ENCODE peak calls at places on chromosomes 7 and 10, in six cellular contexts. A is thyroid gland, E is breast epithelium, W is sigmoid colon, N is adrenal gland, Z is heart left ventricle. M is an unnamed sample.

GRCh38 chr7:101218236-101219130 is 518 bp downstream of the ZNHIT1 start:
- DNase-seq in W (peak; percentile 61), Z (no peak), E (no peak), A (peak; percentile 34), N (no peak), M (no peak)

GRCh38 chr10:65570143-65571010 is 1355.5 kb upstream of the LRRTM3 start:
- DNase-seq in Z (peak; percentile 47), N (no peak), W (no peak), E (no peak), A (peak; percentile 45), M (peak; percentile 76)

GRCh38 chr7:46317256-46317655 is 396.2 kb upstream of the IGFBP3 start:
- DNase-seq in W (no peak), A (no peak), Z (no peak), E (no peak), N (no peak), M (no peak)

GRCh38 chr10:4926400-4926799 is 36.8 kb upstream of the AKR1C1 start:
- DNase-seq in W (no peak), E (no peak), A (no peak), N (no peak), Z (no peak), M (no peak)

GRCh38 chr7:121373177-121373576 is 22.9 kb downstream of the FAM3C start:
- DNase-seq in E (no peak), Z (no peak), A (no peak), N (no peak), W (no peak), M (no peak)

GRCh38 chr10:124175701-124176100 is 82.3 kb upstream of the CHST15 start:
- DNase-seq in Z (no peak), A (no peak), E (no peak), N (no peak), W (no peak), M (no peak)

GRCh38 chr10:79562135-79562756 is 2.0 kb upstream of the SFTPA2 start:
- DNase-seq in Z (peak; percentile 68), W (no peak), N (peak; percentile 73), E (peak; percentile 75), A (peak; percentile 81), M (peak; percentile 83)

GRCh38 chr7:154996756-154997155 is 6.2 kb downstream of the PAXIP1 start:
- DNase-seq in N (no peak), W (no peak), Z (no peak), E (no peak), A (no peak), M (no peak)

GRCh38 chr10:114271779-114272167 is 32.7 kb downstream of the VWA2 start:
- DNase-seq in Z (peak; percentile 51), E (peak; percentile 44), A (no peak), N (peak; percentile 61), W (peak; percentile 82), M (no peak)

GRCh38 chr7:139876622-139877283 is 47.7 kb downstream of the TBXAS1 start:
- DNase-seq in W (no peak), Z (no peak), E (no peak), A (no peak), N (no peak), M (no peak)

GRCh38 chr10:103079946-103080345 is 113.1 kb downstream of the NT5C2 start:
- DNase-seq in E (no peak), A (no peak), W (no peak), Z (no peak), N (no peak), M (no peak)

GRCh38 chr10:93630609-93631320 is 18.4 kb downstream of the PDE6C start:
- DNase-seq in W (no peak), N (no peak), A (no peak), Z (no peak), E (no peak), M (no peak)

GRCh38 chr10:94103902-94104301 is 110.2 kb downstream of the PLCE1 start:
- DNase-seq in N (no peak), Z (no peak), E (no peak), W (no peak), A (no peak), M (no peak)

GRCh38 chr7:141754939-141755338 is 9.0 kb upstream of the TAS2R3 start:
- DNase-seq in N (no peak), W (no peak), A (no peak), Z (no peak), E (no peak), M (no peak)

GRCh38 chr10:100998991-100999741 is 442 bp upstream of the LZTS2 start:
- DNase-seq in N (peak; percentile 85), A (peak; percentile 82), W (peak; percentile 93), E (peak; percentile 86), Z (peak; percentile 90), M (peak; percentile 79)

GRCh38 chr7:45891462-45892402 is 3.4 kb downstream of the IGFBP1 start:
- DNase-seq in A (no peak), Z (no peak), N (no peak), E (no peak), W (no peak), M (no peak)

GRCh38 chr7:140478361-140479061 is 794 bp downstream of the MKRN1 start:
- DNase-seq in A (peak; percentile 38), E (peak; percentile 54), N (peak; percentile 52), Z (peak; percentile 45), W (peak; percentile 70), M (peak; percentile 36)

GRCh38 chr7:30406664-30407425 is 71.7 kb downstream of the NOD1 start:
- DNase-seq in A (no peak), Z (peak; percentile 38), E (no peak), W (no peak), N (no peak), M (no peak)

GRCh38 chr7:147014596-147014995 is 898.0 kb downstream of the CNTNAP2 start:
- DNase-seq in Z (no peak), E (no peak), N (no peak), A (no peak), W (no peak), M (no peak)

GRCh38 chr7:91034459-91035368 is 229.5 kb upstream of the FZD1 start:
- DNase-seq in W (no peak), Z (peak; percentile 50), E (no peak), A (peak; percentile 74), N (peak; percentile 51), M (peak; percentile 81)

GRCh38 chr7:25949672-25950487 is 202.1 kb upstream of the NFE2L3 start:
- DNase-seq in A (peak; percentile 31), N (peak; percentile 49), E (no peak), Z (peak; percentile 29), W (no peak), M (peak; percentile 31)

GRCh38 chr7:122532406-122533269 is 166.3 kb downstream of the RNF133 start:
- DNase-seq in E (no peak), Z (no peak), W (no peak), N (no peak), A (no peak), M (no peak)

GRCh38 chr7:91025906-91026390 is 238.3 kb upstream of the FZD1 start:
- DNase-seq in A (no peak), Z (no peak), E (no peak), N (no peak), W (no peak), M (no peak)

GRCh38 chr10:126247454-126247975 is 140.8 kb downstream of the ADAM12 start:
- DNase-seq in Z (peak; percentile 79), E (no peak), N (peak; percentile 86), W (peak; percentile 83), A (peak; percentile 69), M (no peak)

GRCh38 chr7:11584406-11585031 is 247.5 kb downstream of the THSD7A start:
- DNase-seq in E (no peak), A (no peak), Z (no peak), N (no peak), W (no peak), M (no peak)

GRCh38 chr10:17814981-17815380 is 5.8 kb downstream of the MRC1 start:
- DNase-seq in N (no peak), E (no peak), W (no peak), Z (no peak), A (no peak), M (no peak)

GRCh38 chr7:67019562-67020390 is 23.1 kb downstream of the TYW1 start:
- DNase-seq in N (no peak), Z (no peak), E (no peak), W (peak; percentile 26), A (no peak), M (no peak)

GRCh38 chr7:114789161-114789560 is 132.7 kb upstream of the MDFIC start:
- DNase-seq in E (no peak), N (no peak), A (no peak), W (no peak), Z (no peak), M (no peak)

GRCh38 chr10:118339096-118339495 is 3.0 kb downstream of the FAM204A start:
- DNase-seq in A (no peak), N (no peak), Z (peak; percentile 35), E (no peak), W (no peak), M (no peak)

GRCh38 chr7:105261689-105262088 is 127.0 kb downstream of the SRPK2 start:
- DNase-seq in N (no peak), E (no peak), A (no peak), W (no peak), Z (no peak), M (no peak)

GRCh38 chr10:28008054-28008453 is 9.2 kb upstream of the ODAD2 start:
- DNase-seq in A (no peak), E (no peak), W (no peak), Z (no peak), N (no peak), M (no peak)

GRCh38 chr7:129501760-129502707 is at the start of gene SMKR1:
- DNase-seq in A (peak; percentile 87), E (peak; percentile 63), N (peak; percentile 85), W (peak; percentile 71), Z (peak; percentile 51), M (peak; percentile 85)
- TF ChIP-seq POLR2A in A (peak; percentile 49), E (no peak), N (peak; percentile 32), W (no peak), Z (no peak), M (no peak)

GRCh38 chr7:130912910-130913720 is 179.1 kb upstream of the KLF14 start:
- DNase-seq in N (peak; percentile 86), E (no peak), W (peak; percentile 86), A (peak; percentile 75), Z (peak; percentile 53), M (no peak)

GRCh38 chr7:130912086-130912909 is 178.3 kb upstream of the KLF14 start:
- DNase-seq in Z (no peak), W (no peak), A (no peak), E (no peak), N (no peak), M (no peak)

GRCh38 chr7:130914589-130915294 is 180.7 kb upstream of the KLF14 start:
- DNase-seq in Z (no peak), A (no peak), N (no peak), E (no peak), W (no peak), M (no peak)

GRCh38 chr7:130910949-130911944 is 177.2 kb upstream of the KLF14 start:
- DNase-seq in N (no peak), A (no peak), W (no peak), E (no peak), Z (no peak), M (no peak)

GRCh38 chr7:130913721-130914588 is 179.9 kb upstream of the KLF14 start:
- DNase-seq in A (no peak), W (no peak), Z (no peak), N (no peak), E (no peak), M (no peak)
- H3K4me3 ChIP-seq in A (no peak overlapping the region), W (peak overlapping the region; percentile 34), Z (peak overlapping the region; percentile 52), N (no peak overlapping the region), E (peak overlapping the region; percentile 68), M (no peak overlapping the region)

GRCh38 chr7:138587485-138587884 is 113.7 kb downstream of the SVOPL start:
- DNase-seq in A (no peak), Z (no peak), N (no peak), W (no peak), E (no peak), M (no peak)
- TF ChIP-seq POLR2A in A (no peak), Z (no peak), N (no peak), W (no peak), E (no peak), M (no peak)

GRCh38 chr10:70164179-70164578 is 6.1 kb downstream of the SAR1A start:
- DNase-seq in W (no peak), N (no peak), E (no peak), Z (no peak), A (no peak), M (no peak)
- H3K4me3 ChIP-seq in W (no peak overlapping the region), N (no peak overlapping the region), E (no peak overlapping the region), Z (no peak overlapping the region), A (no peak overlapping the region), M (no peak overlapping the region)

M was measured in testis.